ENCODE peak calls at places on chromosomes 11 and 22, in seven cellular contexts. R is upper lobe of right lung, L is esophagus squamous epithelium, X is cardiac muscle cell, A is SJCRH30, O is left ventricle myocardium inferior, U is foreskin fibroblast. Y is an unnamed sample.

GRCh38 chr22:38461414-38462081 is 6.3 kb upstream of the KDELR3 start:
- DNase-seq in R (peak), L (no peak), X (peak), A (peak), O (peak), U (peak), Y (peak)

GRCh38 chr11:111878385-111878765 is 590 bp downstream of the FDXACB1 start:
- DNase-seq in R (no peak), L (no peak), X (peak), A (no peak), O (no peak), U (no peak), Y (no peak)

GRCh38 chr22:45094081-45094720 is 69.5 kb upstream of the NUP50 start:
- DNase-seq in R (no peak), L (no peak), X (no peak), A (no peak), O (no peak), U (no peak), Y (no peak)

GRCh38 chr11:19275496-19275895 is 34.8 kb upstream of the E2F8 start:
- DNase-seq in R (no peak), L (no peak), X (no peak), A (no peak), O (no peak), U (no peak), Y (no peak)

GRCh38 chr11:102436546-102436945 is 16.0 kb downstream of the TMEM123 start:
- DNase-seq in R (no peak), L (no peak), X (peak), A (no peak), O (no peak), U (peak), Y (no peak)

GRCh38 chr11:41116970-41117369 is 342.5 kb downstream of the LRRC4C start:
- DNase-seq in R (no peak), L (no peak), X (no peak), A (no peak), O (no peak), U (no peak), Y (no peak)

GRCh38 chr22:40641269-40641668 is 4.8 kb upstream of the MRTFA start:
- DNase-seq in R (no peak), L (no peak), X (no peak), A (no peak), O (no peak), U (no peak), Y (no peak)

GRCh38 chr22:36318442-36318841 is 65.5 kb downstream of the APOL1 start:
- DNase-seq in R (no peak), L (no peak), X (no peak), A (no peak), O (no peak), U (no peak), Y (no peak)

GRCh38 chr22:33519140-33519973 is 400.9 kb downstream of the LARGE1 start:
- DNase-seq in R (no peak), L (no peak), X (peak), A (peak), O (no peak), U (no peak), Y (peak)

GRCh38 chr22:29631725-29632124 is 28.3 kb downstream of the NF2 start:
- DNase-seq in R (no peak), L (no peak), X (no peak), A (no peak), O (no peak), U (no peak), Y (no peak)

GRCh38 chr22:18968011-18968749 is 32.1 kb upstream of the PRODH start:
- DNase-seq in R (peak), L (no peak), X (peak), A (peak), O (no peak), U (no peak), Y (no peak)

GRCh38 chr11:35144103-35144741 is 5.3 kb downstream of the CD44 start:
- DNase-seq in R (peak), L (no peak), X (peak), A (no peak), O (no peak), U (peak), Y (no peak)

GRCh38 chr22:38657248-38657909 is 941 bp downstream of the CBY1 start:
- DNase-seq in R (no peak), L (no peak), X (peak), A (no peak), O (no peak), U (no peak), Y (no peak)

GRCh38 chr11:14578551-14578956 is 58.4 kb upstream of the PSMA1 start:
- DNase-seq in R (no peak), L (peak), X (peak), A (no peak), O (no peak), U (peak), Y (peak)

GRCh38 chr11:131889146-131889577 is 518.7 kb downstream of the NTM start:
- DNase-seq in R (no peak), L (no peak), X (peak), A (no peak), O (no peak), U (peak), Y (peak)

GRCh38 chr11:117286588-117286987 is 4.6 kb upstream of the BACE1-AS start:
- DNase-seq in R (no peak), L (no peak), X (no peak), A (no peak), O (no peak), U (no peak), Y (no peak)

GRCh38 chr22:43580351-43580750 is 168.5 kb downstream of the MPPED1 start:
- DNase-seq in R (no peak), L (no peak), X (no peak), A (no peak), O (no peak), U (no peak), Y (no peak)

GRCh38 chr22:17920145-17920605 is 104.2 kb downstream of the MICAL3 start:
- DNase-seq in R (no peak), L (no peak), X (peak), A (peak), O (peak), U (no peak), Y (no peak)

GRCh38 chr22:17922925-17923898 is 101.1 kb downstream of the MICAL3 start:
- DNase-seq in R (no peak), L (no peak), X (peak), A (peak), O (no peak), U (peak), Y (peak)

GRCh38 chr22:17920992-17921650 is 103.2 kb downstream of the MICAL3 start:
- DNase-seq in R (no peak), L (no peak), X (peak), A (no peak), O (no peak), U (no peak), Y (no peak)

GRCh38 chr22:17924076-17924475 is 100.3 kb downstream of the MICAL3 start:
- DNase-seq in R (no peak), L (no peak), X (no peak), A (no peak), O (no peak), U (no peak), Y (no peak)

DNA sequence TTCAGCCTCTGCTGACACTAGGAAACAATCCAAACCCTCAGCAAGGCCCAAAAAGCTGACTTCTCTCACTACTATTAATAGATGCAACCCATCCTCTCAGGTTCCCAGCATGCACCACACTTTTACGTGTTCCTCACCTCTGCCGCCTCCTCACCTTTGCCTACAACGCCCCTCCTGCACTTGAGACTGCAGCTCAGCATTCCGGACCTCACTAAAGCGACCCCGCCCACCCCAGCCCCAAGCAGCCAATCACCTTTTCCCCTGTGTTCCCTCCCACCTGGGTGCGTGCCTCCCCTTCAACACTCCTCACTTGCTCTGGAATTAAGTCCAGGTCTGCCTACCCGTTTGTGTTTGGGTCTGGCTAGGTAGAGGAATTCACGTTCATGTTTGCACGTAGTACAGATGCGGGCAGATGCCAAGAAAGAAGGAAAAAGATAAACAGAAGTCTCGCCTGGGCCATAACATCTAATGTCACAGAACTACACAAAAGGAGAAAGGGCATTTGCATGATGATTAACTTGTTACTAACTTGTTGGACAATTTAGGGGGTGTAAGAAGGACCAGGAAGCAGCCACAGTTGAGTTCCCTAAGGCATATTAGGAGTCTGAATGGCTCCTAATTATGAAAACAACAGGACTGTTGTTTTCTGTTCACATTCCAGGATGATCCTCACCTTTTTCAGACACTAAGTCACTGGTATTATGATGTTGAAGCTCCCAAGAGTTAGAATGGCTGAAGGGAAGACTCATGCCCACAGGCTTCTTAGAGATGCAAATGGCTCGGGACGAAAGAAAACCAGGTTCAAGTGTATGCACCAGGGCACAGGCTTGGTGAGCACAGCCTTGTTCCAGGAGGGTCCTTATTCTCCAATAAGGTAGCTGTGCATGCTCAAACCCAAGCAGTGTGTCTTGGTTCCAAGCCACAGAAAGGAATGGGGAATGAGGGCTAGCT is 102.2 kb downstream of the MICAL3 start:
- DNase-seq in R (no peak), L (no peak), X (no peak), A (no peak), O (peak), U (no peak), Y (no peak)
- H3K4me3 ChIP-seq in R (no peak), L (no peak), X (no peak), A (no peak), O (peak), U (no peak), Y (no peak)

GRCh38 chr11:114163830-114164401 is 104.4 kb downstream of the ZBTB16 start:
- DNase-seq in R (no peak), L (no peak), X (peak), A (no peak), O (peak), U (no peak), Y (peak)

GRCh38 chr11:114161486-114162250 is 102.2 kb downstream of the ZBTB16 start:
- DNase-seq in R (no peak), L (no peak), X (no peak), A (no peak), O (no peak), U (no peak), Y (no peak)

GRCh38 chr11:114164546-114164945 is 105.0 kb downstream of the ZBTB16 start:
- DNase-seq in R (no peak), L (no peak), X (no peak), A (no peak), O (no peak), U (no peak), Y (no peak)

GRCh38 chr11:114163231-114163631 is 103.7 kb downstream of the ZBTB16 start:
- DNase-seq in R (no peak), L (no peak), X (peak), A (no peak), O (no peak), U (peak), Y (no peak)

DNA sequence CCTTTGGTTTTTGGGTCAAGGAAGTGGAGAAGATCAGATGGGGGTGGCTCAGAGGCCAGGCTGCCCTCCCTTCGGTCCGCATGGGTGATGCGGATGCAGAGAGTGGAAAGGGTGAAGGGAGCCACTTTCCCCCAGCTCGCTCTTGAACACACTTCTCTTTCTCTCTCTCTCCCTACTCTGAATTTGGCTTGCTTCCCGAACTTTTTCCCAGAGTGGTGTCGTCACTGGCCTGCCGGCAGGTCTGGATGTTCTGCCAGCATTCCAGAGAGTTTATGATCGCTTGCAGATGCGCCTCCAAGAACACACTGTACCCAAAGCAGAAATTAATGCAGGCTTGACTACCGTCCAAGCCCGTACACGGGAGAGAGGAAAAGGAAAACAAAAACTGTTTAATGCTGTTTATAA is 103.2 kb downstream of the ZBTB16 start:
- DNase-seq in R (peak), L (peak), X (peak), A (peak), O (peak), U (peak), Y (peak)
- H3K4me3 ChIP-seq in R (no peak), L (peak), X (no peak), A (no peak), O (peak), U (no peak), Y (no peak)

GRCh38 chr11:74684661-74685060 is 46.6 kb downstream of the CHRDL2 start:
- DNase-seq in R (peak), L (no peak), X (no peak), A (no peak), O (no peak), U (no peak), Y (no peak)

GRCh38 chr11:74683941-74684481 is 47.2 kb downstream of the CHRDL2 start:
- DNase-seq in R (peak), L (no peak), X (no peak), A (no peak), O (no peak), U (no peak), Y (no peak)

GRCh38 chr11:74682731-74683278 is 48.4 kb downstream of the CHRDL2 start:
- DNase-seq in R (peak), L (no peak), X (no peak), A (no peak), O (no peak), U (no peak), Y (no peak)

GRCh38 chr11:74681686-74682651 is 49.3 kb downstream of the CHRDL2 start:
- DNase-seq in R (peak), L (no peak), X (no peak), A (no peak), O (peak), U (no peak), Y (no peak)

DNA sequence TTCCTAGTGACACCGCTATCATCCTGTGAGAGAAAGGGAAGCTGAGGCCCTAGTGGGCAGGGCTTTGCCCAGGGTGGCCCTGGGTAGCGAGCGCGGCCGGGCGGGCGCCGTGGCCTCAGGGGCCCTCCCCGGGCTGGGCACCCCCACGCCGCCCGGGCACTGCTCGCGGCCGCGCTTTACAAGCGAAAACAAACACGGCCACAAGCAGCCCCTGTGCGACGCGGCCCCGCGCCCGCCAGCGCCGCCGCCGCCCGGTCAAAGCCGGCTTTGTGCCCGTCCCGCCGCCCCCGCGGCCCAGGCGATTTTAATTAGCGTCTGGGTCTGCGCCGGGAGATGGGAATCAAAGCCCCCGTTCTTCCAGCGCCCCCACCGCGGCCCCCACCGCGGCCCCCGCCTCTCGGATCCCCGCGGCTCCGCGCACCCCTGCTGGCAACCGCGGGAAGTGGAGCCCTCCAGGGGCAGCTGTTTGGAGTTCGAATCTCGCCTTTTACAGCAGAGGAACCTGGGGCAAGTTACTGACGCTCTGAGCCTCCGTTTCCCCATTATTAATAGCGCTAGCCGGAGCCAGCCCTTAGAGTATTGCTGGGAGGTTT is 47.9 kb downstream of the CHRDL2 start:
- DNase-seq in R (peak), L (no peak), X (peak), A (no peak), O (peak), U (no peak), Y (no peak)
- H3K4me3 ChIP-seq in R (peak), L (peak), X (peak), A (no peak), O (peak), U (peak), Y (peak)

GRCh38 chr11:83865636-83866461 is 579.7 kb upstream of the CCDC90B start:
- DNase-seq in R (no peak), L (no peak), X (peak), A (no peak), O (no peak), U (no peak), Y (peak)

GRCh38 chr11:83864412-83865057 is 578.4 kb upstream of the CCDC90B start:
- DNase-seq in R (no peak), L (no peak), X (no peak), A (no peak), O (no peak), U (no peak), Y (no peak)

GRCh38 chr11:83862691-83863090 is 576.5 kb upstream of the CCDC90B start:
- DNase-seq in R (no peak), L (no peak), X (peak), A (no peak), O (no peak), U (no peak), Y (no peak)

GRCh38 chr11:83863272-83863671 is 577.1 kb upstream of the CCDC90B start:
- DNase-seq in R (no peak), L (no peak), X (no peak), A (no peak), O (no peak), U (no peak), Y (no peak)

GRCh38 chr11:83866655-83867054 is 580.5 kb upstream of the CCDC90B start:
- DNase-seq in R (no peak), L (no peak), X (no peak), A (no peak), O (no peak), U (no peak), Y (no peak)
- H3K4me3 ChIP-seq in R (no peak), L (no peak), X (no peak), A (no peak), O (no peak), U (no peak), Y (no peak)

GRCh38 chr11:33704240-33705002 is 3.8 kb upstream of the C11orf91 start:
- DNase-seq in R (no peak), L (no peak), X (no peak), A (no peak), O (no peak), U (no peak), Y (no peak)
- H3K4me3 ChIP-seq in R (no peak), L (no peak), X (no peak), A (no peak), O (no peak), U (no peak), Y (no peak)

GRCh38 chr22:50306753-50307749 is at the start of gene PLXNB2:
- DNase-seq in R (peak), L (no peak), X (peak), A (peak), O (peak), U (peak), Y (no peak)

GRCh38 chr22:50303848-50304527 is 3.5 kb downstream of the PLXNB2 start:
- DNase-seq in R (peak), L (no peak), X (no peak), A (no peak), O (no peak), U (no peak), Y (no peak)

GRCh38 chr22:50304528-50305392 is 2.7 kb downstream of the PLXNB2 start:
- DNase-seq in R (peak), L (no peak), X (peak), A (no peak), O (no peak), U (no peak), Y (no peak)

GRCh38 chr22:50305658-50306566 is 1.5 kb downstream of the PLXNB2 start:
- DNase-seq in R (peak), L (no peak), X (peak), A (peak), O (peak), U (peak), Y (peak)

GRCh38 chr22:50305393-50305657 is 2.1 kb downstream of the PLXNB2 start:
- DNase-seq in R (no peak), L (no peak), X (no peak), A (no peak), O (no peak), U (no peak), Y (no peak)
- H3K4me3 ChIP-seq in R (peak), L (peak), X (no peak), A (peak), O (peak), U (peak), Y (peak)

DNA sequence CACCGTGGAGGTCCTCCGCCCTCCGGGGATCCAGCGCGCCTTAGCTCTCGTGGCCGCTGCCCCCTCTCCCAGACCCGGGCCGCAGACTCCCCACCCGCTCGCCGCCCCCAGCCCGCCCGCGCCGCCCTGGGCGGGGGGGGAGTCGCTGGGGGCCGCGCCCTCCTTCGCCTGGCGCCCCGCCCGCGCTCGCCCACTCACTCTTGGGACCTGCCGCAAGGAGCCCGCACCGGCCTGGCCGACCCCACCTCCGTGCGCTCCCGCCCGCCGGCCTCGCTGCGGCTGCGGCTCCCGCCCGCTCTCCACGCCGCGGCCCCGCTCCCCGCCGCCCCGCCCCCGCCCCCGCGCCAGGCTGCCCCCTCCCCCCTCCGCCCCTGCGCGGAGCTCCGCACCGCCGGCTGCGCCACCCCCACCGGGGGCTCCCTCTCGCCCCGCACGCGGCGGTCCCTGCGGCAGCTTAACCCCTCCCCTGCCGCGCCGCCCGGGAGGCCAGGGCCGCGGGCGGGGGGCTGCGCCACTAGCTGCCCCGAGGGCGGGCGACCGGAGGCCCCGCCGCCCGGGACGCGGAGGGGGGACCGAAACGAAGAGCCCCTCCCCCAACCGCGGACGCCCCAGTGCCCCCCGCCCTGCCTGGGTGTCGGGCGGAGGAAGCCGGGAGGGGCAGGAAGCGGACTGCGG is 739 bp upstream of the RASGRP2 start:
- DNase-seq in R (no peak), L (no peak), X (no peak), A (no peak), O (no peak), U (no peak), Y (no peak)
- H3K4me3 ChIP-seq in R (peak), L (peak), X (peak), A (peak), O (peak), U (peak), Y (peak)

GRCh38 chr11:66787934-66788758 is 55.1 kb upstream of the RCE1 start:
- DNase-seq in R (no peak), L (no peak), X (no peak), A (no peak), O (no peak), U (no peak), Y (no peak)
- H3K4me3 ChIP-seq in R (no peak), L (no peak), X (no peak), A (no peak), O (no peak), U (no peak), Y (no peak)